ENCODE peak calls at places on chromosomes 4 and X, in nine cellular contexts. One of them, this sample, is unnamed.

GRCh38 chr4:8643441-8643840 is 50.9 kb downstream of the CPZ start:
- DNase-seq in IMR-90: no peak
- DNase-seq in PC-3: no peak
- DNase-seq in SK-N-SH: no peak
- DNase-seq in endothelial cell of umbilical vein: no peak
- DNase-seq in H9: no peak
- DNase-seq in MM.1S: no peak
- DNase-seq in mammary epithelial cell: no peak
- DNase-seq in mesenchymal stem cell: no peak
- DNase-seq in this sample: no peak

GRCh38 chrX:10028283-10029104 is 61.3 kb downstream of the CLDN34 start:
- DNase-seq in H9: no peak
- DNase-seq in PC-3: peak
- DNase-seq in MM.1S: peak
- DNase-seq in IMR-90: no peak
- DNase-seq in endothelial cell of umbilical vein: no peak
- DNase-seq in mesenchymal stem cell: no peak
- DNase-seq in mammary epithelial cell: no peak
- DNase-seq in SK-N-SH: no peak
- DNase-seq in this sample: no peak

GRCh38 chrX:39855748-39856129 is 242.0 kb downstream of the BCOR start:
- DNase-seq in IMR-90: peak
- DNase-seq in mammary epithelial cell: peak
- DNase-seq in MM.1S: peak
- DNase-seq in mesenchymal stem cell: peak
- DNase-seq in PC-3: peak
- DNase-seq in SK-N-SH: no peak
- DNase-seq in H9: peak
- DNase-seq in endothelial cell of umbilical vein: peak
- DNase-seq in this sample: peak

GRCh38 chr4:110667670-110668069 is 44.8 kb upstream of the PITX2 start:
- DNase-seq in SK-N-SH: no peak
- DNase-seq in MM.1S: no peak
- DNase-seq in mammary epithelial cell: no peak
- DNase-seq in mesenchymal stem cell: peak
- DNase-seq in PC-3: no peak
- DNase-seq in IMR-90: no peak
- DNase-seq in H9: no peak
- DNase-seq in endothelial cell of umbilical vein: no peak
- DNase-seq in this sample: no peak

GRCh38 chr4:118993329-118993728 is 104.7 kb downstream of the SYNPO2 start:
- DNase-seq in endothelial cell of umbilical vein: no peak
- DNase-seq in H9: no peak
- DNase-seq in mammary epithelial cell: no peak
- DNase-seq in PC-3: no peak
- DNase-seq in IMR-90: no peak
- DNase-seq in SK-N-SH: no peak
- DNase-seq in MM.1S: no peak
- DNase-seq in mesenchymal stem cell: no peak
- DNase-seq in this sample: no peak

GRCh38 chrX:71154641-71155040 is 10.0 kb downstream of the NLGN3 start:
- DNase-seq in H9: no peak
- DNase-seq in MM.1S: no peak
- DNase-seq in mesenchymal stem cell: no peak
- DNase-seq in IMR-90: no peak
- DNase-seq in SK-N-SH: no peak
- DNase-seq in mammary epithelial cell: no peak
- DNase-seq in endothelial cell of umbilical vein: no peak
- DNase-seq in PC-3: no peak
- DNase-seq in this sample: no peak

GRCh38 chr4:89119166-89119565 is 7.8 kb downstream of the TIGD2 start:
- DNase-seq in endothelial cell of umbilical vein: no peak
- DNase-seq in PC-3: peak
- DNase-seq in mammary epithelial cell: no peak
- DNase-seq in mesenchymal stem cell: peak
- DNase-seq in IMR-90: peak
- DNase-seq in H9: no peak
- DNase-seq in SK-N-SH: no peak
- DNase-seq in MM.1S: no peak
- DNase-seq in this sample: no peak

GRCh38 chrX:111349098-111349497 is 62.9 kb downstream of the DCX start:
- DNase-seq in mesenchymal stem cell: no peak
- DNase-seq in SK-N-SH: no peak
- DNase-seq in IMR-90: no peak
- DNase-seq in PC-3: no peak
- DNase-seq in MM.1S: no peak
- DNase-seq in endothelial cell of umbilical vein: no peak
- DNase-seq in H9: no peak
- DNase-seq in mammary epithelial cell: no peak
- DNase-seq in this sample: no peak

GRCh38 chr4:140109626-140110213 is 44.3 kb downstream of the MAML3 start:
- DNase-seq in PC-3: no peak
- DNase-seq in mammary epithelial cell: no peak
- DNase-seq in endothelial cell of umbilical vein: no peak
- DNase-seq in MM.1S: no peak
- DNase-seq in H9: no peak
- DNase-seq in SK-N-SH: peak
- DNase-seq in IMR-90: no peak
- DNase-seq in mesenchymal stem cell: no peak
- DNase-seq in this sample: no peak

GRCh38 chr4:1243451-1244080 is 5.4 kb downstream of the CTBP1 start:
- DNase-seq in SK-N-SH: peak
- DNase-seq in PC-3: no peak
- DNase-seq in IMR-90: no peak
- DNase-seq in endothelial cell of umbilical vein: no peak
- DNase-seq in mammary epithelial cell: no peak
- DNase-seq in H9: peak
- DNase-seq in MM.1S: no peak
- DNase-seq in mesenchymal stem cell: no peak
- DNase-seq in this sample: no peak

GRCh38 chr4:97851115-97851514 is 292.2 kb downstream of the STPG2 start:
- DNase-seq in mesenchymal stem cell: no peak
- DNase-seq in mammary epithelial cell: no peak
- DNase-seq in IMR-90: no peak
- DNase-seq in SK-N-SH: no peak
- DNase-seq in H9: no peak
- DNase-seq in MM.1S: no peak
- DNase-seq in PC-3: no peak
- DNase-seq in endothelial cell of umbilical vein: no peak
- DNase-seq in this sample: no peak

GRCh38 chrX:17496407-17496806 is 121.4 kb downstream of the NHS start:
- DNase-seq in PC-3: peak
- DNase-seq in mesenchymal stem cell: no peak
- DNase-seq in IMR-90: no peak
- DNase-seq in H9: no peak
- DNase-seq in endothelial cell of umbilical vein: no peak
- DNase-seq in MM.1S: no peak
- DNase-seq in SK-N-SH: no peak
- DNase-seq in mammary epithelial cell: peak
- DNase-seq in this sample: no peak

GRCh38 chr4:82753238-82753637 is 45.4 kb downstream of the SCD5 start:
- DNase-seq in mesenchymal stem cell: no peak
- DNase-seq in MM.1S: no peak
- DNase-seq in H9: no peak
- DNase-seq in PC-3: no peak
- DNase-seq in IMR-90: no peak
- DNase-seq in mammary epithelial cell: peak
- DNase-seq in endothelial cell of umbilical vein: no peak
- DNase-seq in SK-N-SH: peak
- DNase-seq in this sample: no peak

GRCh38 chrX:149760965-149761364 is 12.9 kb upstream of the HSFX1 start:
- DNase-seq in SK-N-SH: no peak
- DNase-seq in mammary epithelial cell: no peak
- DNase-seq in mesenchymal stem cell: no peak
- DNase-seq in endothelial cell of umbilical vein: no peak
- DNase-seq in PC-3: no peak
- DNase-seq in IMR-90: no peak
- DNase-seq in H9: no peak
- DNase-seq in MM.1S: no peak
- DNase-seq in this sample: no peak

GRCh38 chrX:71618303-71618721 is at the start of gene CXCR3:
- DNase-seq in MM.1S: peak
- DNase-seq in PC-3: no peak
- DNase-seq in mammary epithelial cell: no peak
- DNase-seq in mesenchymal stem cell: no peak
- DNase-seq in SK-N-SH: no peak
- DNase-seq in IMR-90: no peak
- DNase-seq in H9: no peak
- DNase-seq in endothelial cell of umbilical vein: no peak
- DNase-seq in this sample: no peak

GRCh38 chr4:158606969-158607368 is 64.7 kb downstream of the C4orf46 start:
- DNase-seq in mammary epithelial cell: no peak
- DNase-seq in MM.1S: no peak
- DNase-seq in mesenchymal stem cell: no peak
- DNase-seq in endothelial cell of umbilical vein: no peak
- DNase-seq in PC-3: no peak
- DNase-seq in H9: no peak
- DNase-seq in IMR-90: no peak
- DNase-seq in SK-N-SH: no peak
- DNase-seq in this sample: no peak

GRCh38 chr4:41319553-41319952 is 62.8 kb downstream of the UCHL1 start:
- DNase-seq in MM.1S: no peak
- DNase-seq in mesenchymal stem cell: no peak
- DNase-seq in endothelial cell of umbilical vein: no peak
- DNase-seq in mammary epithelial cell: peak
- DNase-seq in IMR-90: no peak
- DNase-seq in H9: no peak
- DNase-seq in SK-N-SH: no peak
- DNase-seq in PC-3: peak
- DNase-seq in this sample: no peak

GRCh38 chrX:121179972-121180371 is 132.6 kb downstream of the GLUD2 start:
- DNase-seq in IMR-90: no peak
- DNase-seq in PC-3: no peak
- DNase-seq in mammary epithelial cell: no peak
- DNase-seq in SK-N-SH: no peak
- DNase-seq in H9: no peak
- DNase-seq in mesenchymal stem cell: no peak
- DNase-seq in endothelial cell of umbilical vein: no peak
- DNase-seq in MM.1S: no peak
- DNase-seq in this sample: no peak

GRCh38 chrX:153878285-153878779 is 7.6 kb downstream of the L1CAM start:
- DNase-seq in SK-N-SH: peak
- DNase-seq in H9: no peak
- DNase-seq in mesenchymal stem cell: no peak
- DNase-seq in endothelial cell of umbilical vein: no peak
- DNase-seq in mammary epithelial cell: no peak
- DNase-seq in IMR-90: no peak
- DNase-seq in PC-3: no peak
- DNase-seq in MM.1S: no peak
- DNase-seq in this sample: no peak

GRCh38 chr4:155033604-155034003 is 174.8 kb upstream of the NPY2R start:
- DNase-seq in mammary epithelial cell: no peak
- DNase-seq in IMR-90: no peak
- DNase-seq in MM.1S: no peak
- DNase-seq in H9: no peak
- DNase-seq in PC-3: no peak
- DNase-seq in endothelial cell of umbilical vein: no peak
- DNase-seq in mesenchymal stem cell: no peak
- DNase-seq in SK-N-SH: no peak
- DNase-seq in this sample: no peak

GRCh38 chr4:7960790-7961655 is 21.4 kb upstream of the AFAP1 start:
- DNase-seq in H9: no peak
- DNase-seq in PC-3: peak
- DNase-seq in MM.1S: no peak
- DNase-seq in IMR-90: peak
- DNase-seq in mammary epithelial cell: peak
- DNase-seq in endothelial cell of umbilical vein: peak
- DNase-seq in mesenchymal stem cell: peak
- DNase-seq in SK-N-SH: peak
- DNase-seq in this sample: peak

GRCh38 chr4:170005472-170005871 is 20.7 kb downstream of the MFAP3L start:
- DNase-seq in endothelial cell of umbilical vein: no peak
- DNase-seq in mesenchymal stem cell: no peak
- DNase-seq in MM.1S: no peak
- DNase-seq in H9: no peak
- DNase-seq in SK-N-SH: no peak
- DNase-seq in mammary epithelial cell: no peak
- DNase-seq in IMR-90: no peak
- DNase-seq in PC-3: no peak
- DNase-seq in this sample: no peak

GRCh38 chr4:121353213-121353612 is 27.6 kb downstream of the QRFPR start:
- DNase-seq in SK-N-SH: no peak
- DNase-seq in H9: no peak
- DNase-seq in mammary epithelial cell: peak
- DNase-seq in PC-3: no peak
- DNase-seq in IMR-90: no peak
- DNase-seq in mesenchymal stem cell: no peak
- DNase-seq in MM.1S: no peak
- DNase-seq in endothelial cell of umbilical vein: no peak
- DNase-seq in this sample: no peak

GRCh38 chr4:153076861-153077260 is 127.4 kb upstream of the TRIM2 start:
- DNase-seq in mammary epithelial cell: no peak
- DNase-seq in endothelial cell of umbilical vein: no peak
- DNase-seq in PC-3: no peak
- DNase-seq in IMR-90: no peak
- DNase-seq in MM.1S: no peak
- DNase-seq in SK-N-SH: no peak
- DNase-seq in mesenchymal stem cell: no peak
- DNase-seq in H9: no peak
- DNase-seq in this sample: no peak
- H3K9ac ChIP-seq in mammary epithelial cell: no peak
- H3K9ac ChIP-seq in endothelial cell of umbilical vein: no peak
- H3K9ac ChIP-seq in PC-3: no peak
- H3K9ac ChIP-seq in IMR-90: no peak
- H3K9ac ChIP-seq in MM.1S: no peak
- H3K9ac ChIP-seq in SK-N-SH: no peak
- H3K9ac ChIP-seq in mesenchymal stem cell: no peak
- H3K9ac ChIP-seq in H9: no peak
- H3K9ac ChIP-seq in this sample: no peak

GRCh38 chr4:16225139-16225538 is 1.1 kb downstream of the TAPT1 start:
- DNase-seq in mesenchymal stem cell: peak
- DNase-seq in PC-3: peak
- DNase-seq in endothelial cell of umbilical vein: peak
- DNase-seq in H9: no peak
- DNase-seq in MM.1S: peak
- DNase-seq in SK-N-SH: no peak
- DNase-seq in IMR-90: peak
- DNase-seq in mammary epithelial cell: no peak
- DNase-seq in this sample: peak
- H3K9ac ChIP-seq in mesenchymal stem cell: peak
- H3K9ac ChIP-seq in PC-3: peak
- H3K9ac ChIP-seq in endothelial cell of umbilical vein: peak
- H3K9ac ChIP-seq in H9: no peak
- H3K9ac ChIP-seq in MM.1S: peak
- H3K9ac ChIP-seq in SK-N-SH: peak
- H3K9ac ChIP-seq in IMR-90: peak
- H3K9ac ChIP-seq in mammary epithelial cell: peak
- H3K9ac ChIP-seq in this sample: peak

GRCh38 chr4:85243857-85244256 is 231.1 kb upstream of the ARHGAP24 start:
- DNase-seq in MM.1S: no peak
- DNase-seq in endothelial cell of umbilical vein: no peak
- DNase-seq in IMR-90: no peak
- DNase-seq in H9: peak
- DNase-seq in SK-N-SH: peak
- DNase-seq in PC-3: peak
- DNase-seq in mesenchymal stem cell: peak
- DNase-seq in mammary epithelial cell: peak
- DNase-seq in this sample: no peak
- H3K9ac ChIP-seq in MM.1S: no peak
- H3K9ac ChIP-seq in endothelial cell of umbilical vein: no peak
- H3K9ac ChIP-seq in IMR-90: no peak
- H3K9ac ChIP-seq in H9: no peak
- H3K9ac ChIP-seq in SK-N-SH: no peak
- H3K9ac ChIP-seq in PC-3: no peak
- H3K9ac ChIP-seq in mesenchymal stem cell: no peak
- H3K9ac ChIP-seq in mammary epithelial cell: no peak
- H3K9ac ChIP-seq in this sample: no peak

GRCh38 chr4:150078996-150079581 is 844 bp downstream of the DCLK2 start:
- DNase-seq in IMR-90: peak
- DNase-seq in MM.1S: peak
- DNase-seq in H9: peak
- DNase-seq in mesenchymal stem cell: peak
- DNase-seq in mammary epithelial cell: peak
- DNase-seq in endothelial cell of umbilical vein: no peak
- DNase-seq in PC-3: peak
- DNase-seq in SK-N-SH: peak
- DNase-seq in this sample: peak
- H3K9ac ChIP-seq in IMR-90: peak
- H3K9ac ChIP-seq in MM.1S: peak
- H3K9ac ChIP-seq in H9: no peak
- H3K9ac ChIP-seq in mesenchymal stem cell: peak
- H3K9ac ChIP-seq in mammary epithelial cell: no peak
- H3K9ac ChIP-seq in endothelial cell of umbilical vein: peak
- H3K9ac ChIP-seq in PC-3: no peak
- H3K9ac ChIP-seq in SK-N-SH: peak
- H3K9ac ChIP-seq in this sample: peak

This sample was measured in adipocyte.